ENCODE peak calls at places on chromosomes 4 and X, in five cellular contexts. L, V, M, R and B are unnamed samples.

GRCh38 chrX:69535661-69536060 is 31.5 kb downstream of the NALF2 start:
- DNase-seq in V (no peak), L (no peak), R (no peak), M (no peak), B (no peak)

GRCh38 chr4:7960790-7961655 is 21.4 kb upstream of the AFAP1 start:
- DNase-seq in L (peak), V (peak), R (no peak), M (no peak), B (peak)

GRCh38 chr4:55184600-55185523 is 59.5 kb upstream of the KDR start:
- DNase-seq in M (no peak), V (no peak), L (no peak), R (no peak), B (no peak)

GRCh38 chr4:91471280-91471679 is 832.5 kb upstream of the GRID2 start:
- DNase-seq in M (no peak), L (no peak), V (no peak), R (no peak), B (no peak)

GRCh38 chr4:4395849-4396627 is 9.1 kb downstream of the NSG1 start:
- DNase-seq in M (no peak), R (no peak), L (no peak), V (no peak), B (no peak)

GRCh38 chrX:132023896-132024386 is 839 bp downstream of the STK26 start:
- DNase-seq in V (peak), R (no peak), M (no peak), L (peak), B (no peak)

GRCh38 chr4:7845493-7846124 is 94.1 kb downstream of the AFAP1 start:
- DNase-seq in R (no peak), L (no peak), M (no peak), V (no peak), B (no peak)

GRCh38 chr4:101022151-101023024 is 324.9 kb downstream of the PPP3CA start:
- DNase-seq in V (no peak), M (no peak), R (no peak), L (no peak), B (no peak)

GRCh38 chrX:129634541-129634940 is 20.2 kb downstream of the APLN start:
- DNase-seq in R (no peak), L (no peak), V (no peak), M (no peak), B (no peak)

GRCh38 chr4:60682901-60683300 is 517.2 kb upstream of the ADGRL3 start:
- DNase-seq in V (no peak), L (no peak), M (no peak), R (no peak), B (no peak)

GRCh38 chr4:189232274-189232673 is 708.4 kb upstream of the FRG1 start:
- DNase-seq in L (no peak), R (no peak), M (no peak), V (no peak), B (no peak)

GRCh38 chr4:24229976-24230375 is 340.1 kb upstream of the PPARGC1A start:
- DNase-seq in V (no peak), R (no peak), L (no peak), M (no peak), B (no peak)

GRCh38 chr4:3406431-3406830 is 35.3 kb upstream of the HGFAC start:
- DNase-seq in V (no peak), R (no peak), L (no peak), M (peak), B (no peak)

GRCh38 chr4:74456849-74457395 is 12.0 kb downstream of the AREG start:
- DNase-seq in V (no peak), R (no peak), L (no peak), M (no peak), B (no peak)

GRCh38 chrX:132488819-132489255 is at the start of gene MBNL3:
- DNase-seq in M (peak), R (peak), V (peak), L (peak), B (peak)

GRCh38 chr4:183471960-183472708 is 27.7 kb downstream of the CDKN2AIP start:
- DNase-seq in V (peak), L (peak), R (peak), M (peak), B (peak)